ENCODE peak calls at places on chromosomes 5 and 9, in nine cellular contexts. One of them, this sample, is unnamed.

GRCh38 chr5:81719743-81720142 is 31.2 kb downstream of the SSBP2 start:
- DNase-seq in dorsolateral prefrontal cortex: no peak
- DNase-seq in fibroblast of the aortic adventitia: no peak
- DNase-seq in retinal pigment epithelial cell: no peak
- DNase-seq in HFF-Myc: no peak
- DNase-seq in GM23338: no peak
- DNase-seq in Caco-2: no peak
- DNase-seq in AG04450: no peak
- DNase-seq in fibroblast of villous mesenchyme: peak
- DNase-seq in this sample: no peak

GRCh38 chr5:168947212-168947868 is 353.6 kb downstream of the SLIT3 start:
- DNase-seq in fibroblast of the aortic adventitia: peak
- DNase-seq in dorsolateral prefrontal cortex: no peak
- DNase-seq in Caco-2: peak
- DNase-seq in GM23338: peak
- DNase-seq in AG04450: no peak
- DNase-seq in HFF-Myc: no peak
- DNase-seq in retinal pigment epithelial cell: no peak
- DNase-seq in fibroblast of villous mesenchyme: peak
- DNase-seq in this sample: peak

GRCh38 chr9:128404579-128404978 is 16.1 kb upstream of the CERCAM start:
- DNase-seq in Caco-2: no peak
- DNase-seq in HFF-Myc: no peak
- DNase-seq in retinal pigment epithelial cell: no peak
- DNase-seq in GM23338: no peak
- DNase-seq in AG04450: no peak
- DNase-seq in dorsolateral prefrontal cortex: no peak
- DNase-seq in fibroblast of the aortic adventitia: no peak
- DNase-seq in fibroblast of villous mesenchyme: no peak
- DNase-seq in this sample: no peak

GRCh38 chr5:14428302-14429081 is 153.1 kb upstream of the OTULINL start:
- DNase-seq in dorsolateral prefrontal cortex: no peak
- DNase-seq in AG04450: no peak
- DNase-seq in Caco-2: no peak
- DNase-seq in retinal pigment epithelial cell: peak
- DNase-seq in fibroblast of the aortic adventitia: peak
- DNase-seq in fibroblast of villous mesenchyme: peak
- DNase-seq in GM23338: no peak
- DNase-seq in HFF-Myc: no peak
- DNase-seq in this sample: peak

GRCh38 chr5:53480474-53481353 is at the start of gene FST:
- DNase-seq in HFF-Myc: no peak
- DNase-seq in GM23338: peak
- DNase-seq in Caco-2: peak
- DNase-seq in AG04450: no peak
- DNase-seq in dorsolateral prefrontal cortex: no peak
- DNase-seq in retinal pigment epithelial cell: no peak
- DNase-seq in fibroblast of the aortic adventitia: peak
- DNase-seq in fibroblast of villous mesenchyme: peak
- DNase-seq in this sample: no peak

GRCh38 chr9:134633362-134634142 is 8.1 kb upstream of the COL5A1 start:
- DNase-seq in GM23338: no peak
- DNase-seq in fibroblast of villous mesenchyme: no peak
- DNase-seq in Caco-2: no peak
- DNase-seq in HFF-Myc: no peak
- DNase-seq in retinal pigment epithelial cell: no peak
- DNase-seq in dorsolateral prefrontal cortex: no peak
- DNase-seq in AG04450: no peak
- DNase-seq in fibroblast of the aortic adventitia: no peak
- DNase-seq in this sample: no peak

GRCh38 chr5:179257190-179257741 is 88.0 kb downstream of the ADAMTS2 start:
- DNase-seq in fibroblast of villous mesenchyme: no peak
- DNase-seq in AG04450: no peak
- DNase-seq in fibroblast of the aortic adventitia: peak
- DNase-seq in retinal pigment epithelial cell: no peak
- DNase-seq in HFF-Myc: no peak
- DNase-seq in Caco-2: no peak
- DNase-seq in dorsolateral prefrontal cortex: no peak
- DNase-seq in GM23338: no peak
- DNase-seq in this sample: no peak

GRCh38 chr9:18531127-18531526 is 57.2 kb downstream of the ADAMTSL1 start:
- DNase-seq in fibroblast of villous mesenchyme: no peak
- DNase-seq in GM23338: no peak
- DNase-seq in AG04450: no peak
- DNase-seq in HFF-Myc: no peak
- DNase-seq in fibroblast of the aortic adventitia: no peak
- DNase-seq in retinal pigment epithelial cell: no peak
- DNase-seq in dorsolateral prefrontal cortex: no peak
- DNase-seq in Caco-2: no peak
- DNase-seq in this sample: no peak

GRCh38 chr9:93815135-93815534 is 140.0 kb downstream of the BARX1 start:
- DNase-seq in GM23338: no peak
- DNase-seq in fibroblast of the aortic adventitia: no peak
- DNase-seq in fibroblast of villous mesenchyme: no peak
- DNase-seq in retinal pigment epithelial cell: no peak
- DNase-seq in AG04450: no peak
- DNase-seq in dorsolateral prefrontal cortex: no peak
- DNase-seq in HFF-Myc: no peak
- DNase-seq in Caco-2: no peak
- DNase-seq in this sample: no peak

GRCh38 chr9:122239722-122240121 is 11.0 kb upstream of the LHX6 start:
- DNase-seq in GM23338: no peak
- DNase-seq in fibroblast of the aortic adventitia: no peak
- DNase-seq in AG04450: no peak
- DNase-seq in fibroblast of villous mesenchyme: no peak
- DNase-seq in HFF-Myc: no peak
- DNase-seq in dorsolateral prefrontal cortex: no peak
- DNase-seq in retinal pigment epithelial cell: no peak
- DNase-seq in Caco-2: no peak
- DNase-seq in this sample: no peak

GRCh38 chr9:129266536-129266935 is 88.5 kb upstream of the IER5L start:
- DNase-seq in AG04450: no peak
- DNase-seq in HFF-Myc: no peak
- DNase-seq in GM23338: no peak
- DNase-seq in fibroblast of villous mesenchyme: no peak
- DNase-seq in dorsolateral prefrontal cortex: no peak
- DNase-seq in Caco-2: no peak
- DNase-seq in fibroblast of the aortic adventitia: no peak
- DNase-seq in retinal pigment epithelial cell: no peak
- DNase-seq in this sample: no peak

GRCh38 chr9:135247174-135247930 is 159.9 kb downstream of the OLFM1 start:
- DNase-seq in fibroblast of villous mesenchyme: no peak
- DNase-seq in dorsolateral prefrontal cortex: no peak
- DNase-seq in retinal pigment epithelial cell: no peak
- DNase-seq in Caco-2: no peak
- DNase-seq in HFF-Myc: no peak
- DNase-seq in AG04450: no peak
- DNase-seq in fibroblast of the aortic adventitia: no peak
- DNase-seq in GM23338: no peak
- DNase-seq in this sample: no peak

GRCh38 chr9:23752859-23753258 is 73.2 kb downstream of the ELAVL2 start:
- DNase-seq in fibroblast of the aortic adventitia: no peak
- DNase-seq in GM23338: no peak
- DNase-seq in retinal pigment epithelial cell: no peak
- DNase-seq in Caco-2: no peak
- DNase-seq in HFF-Myc: no peak
- DNase-seq in AG04450: no peak
- DNase-seq in fibroblast of villous mesenchyme: no peak
- DNase-seq in dorsolateral prefrontal cortex: no peak
- DNase-seq in this sample: no peak

GRCh38 chr5:97042981-97043380 is 99.4 kb downstream of the LIX1 start:
- DNase-seq in fibroblast of villous mesenchyme: no peak
- DNase-seq in Caco-2: no peak
- DNase-seq in dorsolateral prefrontal cortex: no peak
- DNase-seq in HFF-Myc: no peak
- DNase-seq in GM23338: peak
- DNase-seq in AG04450: no peak
- DNase-seq in fibroblast of the aortic adventitia: no peak
- DNase-seq in retinal pigment epithelial cell: no peak
- DNase-seq in this sample: no peak

GRCh38 chr5:149452665-149453617 is 73.8 kb upstream of the IL17B start:
- DNase-seq in HFF-Myc: no peak
- DNase-seq in fibroblast of villous mesenchyme: peak
- DNase-seq in dorsolateral prefrontal cortex: no peak
- DNase-seq in retinal pigment epithelial cell: peak
- DNase-seq in AG04450: peak
- DNase-seq in Caco-2: no peak
- DNase-seq in fibroblast of the aortic adventitia: peak
- DNase-seq in GM23338: peak
- DNase-seq in this sample: peak

GRCh38 chr5:32760091-32760509 is 49.0 kb downstream of the NPR3 start:
- DNase-seq in Caco-2: no peak
- DNase-seq in retinal pigment epithelial cell: peak
- DNase-seq in fibroblast of villous mesenchyme: peak
- DNase-seq in fibroblast of the aortic adventitia: peak
- DNase-seq in dorsolateral prefrontal cortex: no peak
- DNase-seq in GM23338: peak
- DNase-seq in HFF-Myc: peak
- DNase-seq in AG04450: peak
- DNase-seq in this sample: peak

GRCh38 chr5:36607114-36607561 is 732 bp downstream of the SLC1A3 start:
- DNase-seq in HFF-Myc: peak
- DNase-seq in Caco-2: peak
- DNase-seq in dorsolateral prefrontal cortex: no peak
- DNase-seq in GM23338: peak
- DNase-seq in retinal pigment epithelial cell: peak
- DNase-seq in fibroblast of the aortic adventitia: peak
- DNase-seq in AG04450: no peak
- DNase-seq in fibroblast of villous mesenchyme: peak
- DNase-seq in this sample: peak

GRCh38 chr5:165457854-165458481 is 1952.5 kb downstream of the MAT2B start:
- DNase-seq in fibroblast of villous mesenchyme: peak
- DNase-seq in HFF-Myc: no peak
- DNase-seq in GM23338: peak
- DNase-seq in dorsolateral prefrontal cortex: no peak
- DNase-seq in AG04450: peak
- DNase-seq in Caco-2: peak
- DNase-seq in retinal pigment epithelial cell: peak
- DNase-seq in fibroblast of the aortic adventitia: peak
- DNase-seq in this sample: no peak
- TF ChIP-seq CTCF in fibroblast of villous mesenchyme: peak
- TF ChIP-seq CTCF in HFF-Myc: no peak
- TF ChIP-seq CTCF in GM23338: peak
- TF ChIP-seq CTCF in dorsolateral prefrontal cortex: peak
- TF ChIP-seq CTCF in AG04450: peak
- TF ChIP-seq CTCF in Caco-2: peak
- TF ChIP-seq CTCF in retinal pigment epithelial cell: peak
- TF ChIP-seq CTCF in fibroblast of the aortic adventitia: peak
- TF ChIP-seq CTCF in this sample: peak

DNA sequence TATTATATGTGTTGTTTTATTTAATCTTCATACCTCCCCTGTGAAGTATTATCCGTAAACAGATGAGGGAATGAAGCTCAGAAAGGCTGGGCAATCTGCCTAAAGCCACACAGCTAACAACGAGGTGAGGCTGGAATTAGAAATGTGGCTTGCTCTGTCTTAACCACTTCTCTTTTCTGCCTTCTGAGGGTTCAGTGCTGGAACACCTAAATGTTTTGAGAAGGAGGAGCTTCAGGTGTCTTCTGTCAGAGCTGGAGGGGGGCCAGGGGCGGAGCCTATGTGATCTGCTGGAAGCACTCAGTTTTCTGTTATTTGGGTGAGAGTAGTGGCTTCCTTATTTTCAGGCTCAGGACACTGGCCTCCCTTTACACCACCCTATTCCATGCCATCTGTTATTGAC is 35.0 kb upstream of the ARAP3 start:
- DNase-seq in fibroblast of the aortic adventitia: no peak
- DNase-seq in AG04450: no peak
- DNase-seq in Caco-2: no peak
- DNase-seq in dorsolateral prefrontal cortex: peak
- DNase-seq in GM23338: peak
- DNase-seq in fibroblast of villous mesenchyme: no peak
- DNase-seq in HFF-Myc: no peak
- DNase-seq in retinal pigment epithelial cell: no peak
- DNase-seq in this sample: no peak
- TF ChIP-seq CTCF in fibroblast of the aortic adventitia: no peak
- TF ChIP-seq CTCF in AG04450: no peak
- TF ChIP-seq CTCF in Caco-2: no peak
- TF ChIP-seq CTCF in dorsolateral prefrontal cortex: no peak
- TF ChIP-seq CTCF in GM23338: no peak
- TF ChIP-seq CTCF in fibroblast of villous mesenchyme: no peak
- TF ChIP-seq CTCF in HFF-Myc: no peak
- TF ChIP-seq CTCF in retinal pigment epithelial cell: no peak
- TF ChIP-seq CTCF in this sample: no peak

GRCh38 chr9:95736370-95736769 is 139.1 kb upstream of the ERCC6L2 start:
- DNase-seq in HFF-Myc: no peak
- DNase-seq in retinal pigment epithelial cell: no peak
- DNase-seq in GM23338: peak
- DNase-seq in Caco-2: peak
- DNase-seq in fibroblast of villous mesenchyme: no peak
- DNase-seq in fibroblast of the aortic adventitia: no peak
- DNase-seq in dorsolateral prefrontal cortex: no peak
- DNase-seq in AG04450: no peak
- DNase-seq in this sample: no peak
- TF ChIP-seq CTCF in HFF-Myc: peak
- TF ChIP-seq CTCF in retinal pigment epithelial cell: peak
- TF ChIP-seq CTCF in GM23338: peak
- TF ChIP-seq CTCF in Caco-2: peak
- TF ChIP-seq CTCF in fibroblast of villous mesenchyme: peak
- TF ChIP-seq CTCF in fibroblast of the aortic adventitia: peak
- TF ChIP-seq CTCF in dorsolateral prefrontal cortex: no peak
- TF ChIP-seq CTCF in AG04450: peak
- TF ChIP-seq CTCF in this sample: peak

GRCh38 chr9:17121264-17121663 is 13.6 kb upstream of the CNTLN start:
- DNase-seq in dorsolateral prefrontal cortex: no peak
- DNase-seq in fibroblast of the aortic adventitia: no peak
- DNase-seq in HFF-Myc: no peak
- DNase-seq in retinal pigment epithelial cell: no peak
- DNase-seq in fibroblast of villous mesenchyme: no peak
- DNase-seq in Caco-2: no peak
- DNase-seq in GM23338: peak
- DNase-seq in AG04450: no peak
- DNase-seq in this sample: no peak

GRCh38 chr9:17117372-17117771 is 17.5 kb upstream of the CNTLN start:
- DNase-seq in dorsolateral prefrontal cortex: no peak
- DNase-seq in fibroblast of the aortic adventitia: no peak
- DNase-seq in GM23338: no peak
- DNase-seq in HFF-Myc: no peak
- DNase-seq in AG04450: no peak
- DNase-seq in Caco-2: no peak
- DNase-seq in fibroblast of villous mesenchyme: no peak
- DNase-seq in retinal pigment epithelial cell: no peak
- DNase-seq in this sample: no peak

GRCh38 chr9:17120203-17120602 is 14.6 kb upstream of the CNTLN start:
- DNase-seq in AG04450: no peak
- DNase-seq in GM23338: no peak
- DNase-seq in fibroblast of villous mesenchyme: no peak
- DNase-seq in dorsolateral prefrontal cortex: no peak
- DNase-seq in Caco-2: no peak
- DNase-seq in fibroblast of the aortic adventitia: no peak
- DNase-seq in retinal pigment epithelial cell: no peak
- DNase-seq in HFF-Myc: no peak
- DNase-seq in this sample: no peak

DNA sequence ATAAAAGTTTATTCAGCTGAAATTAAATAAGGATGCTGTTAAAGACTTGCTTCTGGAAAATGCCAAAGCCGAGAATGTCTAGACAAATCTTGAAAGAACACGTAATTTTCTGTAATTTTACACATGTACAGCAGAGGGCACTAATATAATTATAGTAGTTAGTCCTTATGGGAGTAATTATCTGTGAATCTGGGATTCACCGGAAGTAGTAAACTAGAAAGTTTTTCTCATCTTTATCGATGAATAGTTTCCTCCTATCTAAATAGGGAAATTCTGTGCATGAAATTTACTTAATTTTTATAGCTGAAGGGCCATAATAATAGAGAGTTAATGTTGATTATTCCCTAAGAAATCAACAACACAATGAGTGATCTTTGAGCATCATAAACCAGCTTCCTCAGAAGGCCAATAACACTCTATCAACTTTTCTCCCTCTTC is 18.4 kb upstream of the CNTLN start:
- DNase-seq in Caco-2: peak
- DNase-seq in fibroblast of the aortic adventitia: peak
- DNase-seq in AG04450: no peak
- DNase-seq in dorsolateral prefrontal cortex: no peak
- DNase-seq in HFF-Myc: peak
- DNase-seq in GM23338: peak
- DNase-seq in fibroblast of villous mesenchyme: peak
- DNase-seq in retinal pigment epithelial cell: peak
- DNase-seq in this sample: peak
- TF ChIP-seq CTCF in Caco-2: peak
- TF ChIP-seq CTCF in fibroblast of the aortic adventitia: peak
- TF ChIP-seq CTCF in AG04450: peak
- TF ChIP-seq CTCF in dorsolateral prefrontal cortex: peak
- TF ChIP-seq CTCF in HFF-Myc: peak
- TF ChIP-seq CTCF in GM23338: peak
- TF ChIP-seq CTCF in fibroblast of villous mesenchyme: peak
- TF ChIP-seq CTCF in retinal pigment epithelial cell: peak
- TF ChIP-seq CTCF in this sample: peak